ENCODE peak calls at places on chromosomes 13 and 19, in four cellular contexts. E is stimulated activated CD8-positive, alpha-beta memory T cell treated with anti-CD3 and anti-CD28 coated beads, Interleukin-2, amount 100 ng/mL, for 48 hours; U is activated CD4-positive, alpha-beta T cell treated with anti-CD3 and anti-CD28 coated beads for 24 hours; G is NCI-H2171. Q is an unnamed sample.

GRCh38 chr19:42519108-42519507 is 9.2 kb downstream of the CEACAM1 start:
- DNase-seq in E (no peak), U (no peak), G (no peak), Q (no peak)

GRCh38 chr13:22915442-22916082 is 265.2 kb upstream of the SGCG start:
- DNase-seq in E (no peak), U (no peak), G (no peak), Q (no peak)

GRCh38 chr19:50314724-50315700 is 14.2 kb downstream of the KCNC3 start:
- DNase-seq in E (no peak), U (no peak), G (no peak), Q (no peak)

GRCh38 chr13:36601186-36601585 is 72.6 kb upstream of the SERTM1 start:
- DNase-seq in E (no peak), U (no peak), G (no peak), Q (no peak)

GRCh38 chr13:113407103-113407530 is 43.2 kb upstream of the GRTP1 start:
- DNase-seq in E (no peak), U (no peak), G (no peak), Q (no peak)

GRCh38 chr13:33583398-33583797 is 234.6 kb upstream of the RFC3 start:
- DNase-seq in E (no peak), U (no peak), G (no peak), Q (no peak)

GRCh38 chr19:48797103-48797502 is 13.7 kb downstream of the BCAT2 start:
- DNase-seq in E (no peak), U (no peak), G (no peak), Q (no peak)

GRCh38 chr19:17950310-17951150 is 16.4 kb upstream of the KCNN1 start:
- DNase-seq in E (no peak), U (no peak), G (peak), Q (no peak)

GRCh38 chr19:40598918-40599307 is 2.3 kb upstream of the LTBP4 start:
- DNase-seq in E (no peak), U (no peak), G (no peak), Q (no peak)

GRCh38 chr19:51163257-51163656 is 21.2 kb downstream of the SIGLEC7 start:
- DNase-seq in E (no peak), U (no peak), G (no peak), Q (no peak)

GRCh38 chr13:111344471-111345191 is 24.2 kb downstream of the TEX29 start:
- DNase-seq in E (no peak), U (no peak), G (peak), Q (no peak)

GRCh38 chr19:41355802-41356201 is 2.1 kb upstream of the TGFB1 start:
- DNase-seq in E (no peak), U (no peak), G (no peak), Q (no peak)

GRCh38 chr13:25922373-25922772 is 129.4 kb downstream of the SHISA2 start:
- DNase-seq in E (no peak), U (no peak), G (no peak), Q (no peak)

GRCh38 chr13:42720116-42720857 is 61.1 kb upstream of the FAM216B start:
- DNase-seq in E (no peak), U (no peak), G (no peak), Q (no peak)

GRCh38 chr13:66774046-66774445 is 456.1 kb downstream of the PCDH9 start:
- DNase-seq in E (no peak), U (no peak), G (peak), Q (no peak)

GRCh38 chr13:48446454-48446853 is 33.5 kb upstream of the LPAR6 start:
- DNase-seq in E (no peak), U (no peak), G (no peak), Q (no peak)

GRCh38 chr19:38228491-38229439 is 4.7 kb upstream of the DPF1 start:
- DNase-seq in E (no peak), U (no peak), G (peak), Q (no peak)

GRCh38 chr19:29777916-29778315 is 33.9 kb upstream of the CCNE1 start:
- DNase-seq in E (no peak), U (no peak), G (no peak), Q (no peak)

GRCh38 chr13:67914535-67914934 is 684.4 kb upstream of the PCDH9 start:
- DNase-seq in E (no peak), U (no peak), G (no peak), Q (peak)

GRCh38 chr13:30818323-30818960 is 83.1 kb downstream of the ALOX5AP start:
- DNase-seq in E (no peak), U (no peak), G (no peak), Q (no peak)

GRCh38 chr13:35818577-35819165 is 312.5 kb downstream of the DCLK1 start:
- DNase-seq in E (no peak), U (no peak), G (peak), Q (no peak)

GRCh38 chr19:54158812-54159351 is 639 bp downstream of the LENG1 start:
- DNase-seq in E (no peak), U (no peak), G (no peak), Q (no peak)

GRCh38 chr19:19405919-19406877 is 723 bp downstream of the GATAD2A start:
- DNase-seq in E (peak), U (peak), G (peak), Q (peak)

GRCh38 chr19:49119411-49120324 is at the start of gene PPFIA3:
- DNase-seq in E (no peak), U (no peak), G (no peak), Q (peak)

GRCh38 chr13:32824671-32825070 is 191.6 kb upstream of the KL start:
- DNase-seq in E (no peak), U (no peak), G (no peak), Q (no peak)

GRCh38 chr13:41456768-41457588 is at the start of gene RGCC:
- DNase-seq in E (peak), U (peak), G (no peak), Q (peak)

GRCh38 chr13:52067237-52067636 is 42.7 kb downstream of the UTP14C start:
- DNase-seq in E (no peak), U (no peak), G (no peak), Q (no peak)

GRCh38 chr13:87344176-87344575 is 327.0 kb upstream of the SLITRK5 start:
- DNase-seq in E (no peak), U (no peak), G (no peak), Q (no peak)

GRCh38 chr19:38663957-38664502 is 16.6 kb downstream of the ACTN4 start:
- DNase-seq in E (no peak), U (no peak), G (no peak), Q (no peak)

GRCh38 chr19:12837225-12837624 is 1.1 kb upstream of the MAST1 start:
- DNase-seq in E (no peak), U (no peak), G (no peak), Q (no peak)

GRCh38 chr19:45152504-45153338 is 8.1 kb downstream of the NKPD1 start:
- DNase-seq in E (peak), U (no peak), G (no peak), Q (no peak)

Q was measured in stimulated activated effector memory CD8-positive, alpha-beta T cell treated with anti-CD3 and anti-CD28 coated beads, Interleukin-12 subunit alpha, Interleukin-12 subunit beta, amount 100 ng/mL, for 72 hours.